ENCODE peak calls at places on chromosomes 6 and 20, in four cellular contexts. K is HepG2, C is K562, G is H1. I is an unnamed sample.

GRCh38 chr6:150735340-150735851 is 130.1 kb upstream of the MTHFD1L start:
- DNase-seq in K (no peak), C (no peak), G (no peak), I (no peak)

GRCh38 chr20:24117386-24117785 is 128.8 kb upstream of the GGTLC1 start:
- DNase-seq in K (no peak), C (no peak), G (no peak), I (no peak)

GRCh38 chr6:170132011-170132521 is 158.8 kb downstream of the DLL1 start:
- DNase-seq in K (no peak), C (no peak), G (no peak), I (no peak)

GRCh38 chr6:53741417-53741816 is 53.4 kb upstream of the LRRC1 start:
- DNase-seq in K (no peak), C (no peak), G (no peak), I (no peak)

GRCh38 chr6:17629824-17630510 is 29.9 kb downstream of the FAM8A1 start:
- DNase-seq in K (no peak), C (no peak), G (no peak), I (no peak)

GRCh38 chr6:45432944-45433343 is 55.2 kb upstream of the SUPT3H start:
- DNase-seq in K (no peak), C (peak; percentile 25), G (no peak), I (no peak)

GRCh38 chr6:38039497-38039896 is 220.0 kb downstream of the ZFAND3 start:
- DNase-seq in K (no peak), C (no peak), G (no peak), I (no peak)

GRCh38 chr6:103122766-103123601 is 1729.5 kb downstream of the GRIK2 start:
- DNase-seq in K (peak; percentile 44), C (peak; percentile 3), G (peak; percentile 56), I (peak; percentile 69)

GRCh38 chr6:125041740-125042459 is 79.7 kb downstream of the RNF217 start:
- DNase-seq in K (no peak), C (no peak), G (no peak), I (peak; percentile 29)

GRCh38 chr20:43508106-43508505 is 609 bp downstream of the L3MBTL1 start:
- DNase-seq in K (no peak), C (peak; percentile 64), G (no peak), I (no peak)

GRCh38 chr20:36228809-36229208 is 7.5 kb upstream of the AAR2 start:
- DNase-seq in K (no peak), C (no peak), G (no peak), I (no peak)

GRCh38 chr6:17394192-17394611 is 807 bp downstream of the CAP2 start:
- DNase-seq in K (peak; percentile 71), C (peak; percentile 6), G (no peak), I (peak; percentile 64)

GRCh38 chr6:2197177-2197671 is 48.2 kb downstream of the GMDS start:
- DNase-seq in K (no peak), C (no peak), G (no peak), I (peak; percentile 28)

GRCh38 chr6:3723966-3724365 is 27.5 kb downstream of the PXDC1 start:
- DNase-seq in K (no peak), C (no peak), G (no peak), I (no peak)

GRCh38 chr6:3725145-3726015 is 26.1 kb downstream of the PXDC1 start:
- DNase-seq in K (no peak), C (no peak), G (no peak), I (no peak)

GRCh38 chr6:3722785-3723184 is 28.7 kb downstream of the PXDC1 start:
- DNase-seq in K (no peak), C (no peak), G (no peak), I (no peak)

GRCh38 chr6:3723251-3723650 is 28.3 kb downstream of the PXDC1 start:
- DNase-seq in K (no peak), C (no peak), G (no peak), I (no peak)

GRCh38 chr6:3724451-3725144 is 26.9 kb downstream of the PXDC1 start:
- DNase-seq in K (no peak), C (peak; percentile 62), G (no peak), I (no peak)
- H3K4me1 ChIP-seq in K (no peaks in the 10 kb centered on the region), C (no peaks in the 10 kb centered on the region), G (peaks cover 3% of the 10 kb centered on the region), I (peaks cover 3% of the 10 kb centered on the region)

GRCh38 chr20:37347891-37348642 is 2.1 kb downstream of the SRC start:
- DNase-seq in K (no peak), C (peak; percentile 6), G (no peak), I (no peak)
- TF ChIP-seq FOSL1 in K (no peak), C (no peak), G (no peak), I (no peak)

GRCh38 chr20:34985439-34986310 is 30.0 kb downstream of the MYH7B start:
- DNase-seq in K (no peak), C (no peak), G (no peak), I (no peak)
- H3K4me1 ChIP-seq in K (peaks cover 19% of the 10 kb centered on the region), C (peaks cover 1% of the 10 kb centered on the region), G (no peaks in the 10 kb centered on the region), I (no peaks in the 10 kb centered on the region)

GRCh38 chr6:69775941-69776340 is 20.9 kb downstream of the LMBRD1 start:
- DNase-seq in K (peak; percentile 5), C (no peak), G (no peak), I (no peak)

GRCh38 chr6:69783124-69783523 is 13.7 kb downstream of the LMBRD1 start:
- DNase-seq in K (no peak), C (no peak), G (no peak), I (no peak)

GRCh38 chr6:69785697-69786096 is 11.1 kb downstream of the LMBRD1 start:
- DNase-seq in K (no peak), C (no peak), G (no peak), I (no peak)

GRCh38 chr6:69784595-69785377 is 12.0 kb downstream of the LMBRD1 start:
- DNase-seq in K (no peak), C (no peak), G (no peak), I (no peak)

GRCh38 chr6:69780585-69781178 is 16.1 kb downstream of the LMBRD1 start:
- DNase-seq in K (peak; percentile 73), C (no peak), G (no peak), I (no peak)
- TF ChIP-seq FOSL1 in K (peak; percentile 84), C (no peak), G (no peak), I (peak; percentile 48)

DNA sequence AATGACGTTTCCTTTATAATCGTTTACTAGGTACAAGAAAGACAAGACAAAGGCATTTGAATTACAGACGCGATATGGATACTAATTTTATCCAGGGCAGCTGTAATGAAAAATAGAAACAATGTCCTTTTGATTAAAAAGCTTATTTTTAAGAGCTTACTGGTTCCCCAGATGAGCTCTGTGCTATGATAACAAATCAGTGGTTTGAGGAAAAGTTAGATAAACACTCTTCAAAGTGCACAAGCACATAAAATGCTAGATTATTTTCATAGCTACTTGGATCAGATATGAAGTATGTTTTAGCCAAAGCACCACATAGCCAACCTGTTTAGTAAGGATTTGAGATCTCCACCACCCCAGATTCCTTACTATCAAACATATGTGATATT is 1.7 kb upstream of the SYNCRIP start:
- DNase-seq in K (no peak), C (no peak), G (no peak), I (no peak)
- H3K4me1 ChIP-seq in K (peaks cover 24% of the 10 kb centered on the region), C (peaks cover 6% of the 10 kb centered on the region), G (peaks cover 3% of the 10 kb centered on the region), I (peaks cover 9% of the 10 kb centered on the region)

GRCh38 chr20:62464080-62464770 is 11.6 kb downstream of the GATA5 start:
- DNase-seq in K (no peak), C (no peak), G (no peak), I (no peak)
- TF ChIP-seq FOSL1 in K (no peak), C (no peak), G (no peak), I (no peak)

GRCh38 chr6:158040804-158041347 is 59.2 kb downstream of the SYNJ2 start:
- DNase-seq in K (no peak), C (no peak), G (no peak), I (no peak)
- H3K4me1 ChIP-seq in K (peaks cover 87% of the 10 kb centered on the region), C (peaks cover 46% of the 10 kb centered on the region), G (no peaks in the 10 kb centered on the region), I (peaks cover 80% of the 10 kb centered on the region)

DNA sequence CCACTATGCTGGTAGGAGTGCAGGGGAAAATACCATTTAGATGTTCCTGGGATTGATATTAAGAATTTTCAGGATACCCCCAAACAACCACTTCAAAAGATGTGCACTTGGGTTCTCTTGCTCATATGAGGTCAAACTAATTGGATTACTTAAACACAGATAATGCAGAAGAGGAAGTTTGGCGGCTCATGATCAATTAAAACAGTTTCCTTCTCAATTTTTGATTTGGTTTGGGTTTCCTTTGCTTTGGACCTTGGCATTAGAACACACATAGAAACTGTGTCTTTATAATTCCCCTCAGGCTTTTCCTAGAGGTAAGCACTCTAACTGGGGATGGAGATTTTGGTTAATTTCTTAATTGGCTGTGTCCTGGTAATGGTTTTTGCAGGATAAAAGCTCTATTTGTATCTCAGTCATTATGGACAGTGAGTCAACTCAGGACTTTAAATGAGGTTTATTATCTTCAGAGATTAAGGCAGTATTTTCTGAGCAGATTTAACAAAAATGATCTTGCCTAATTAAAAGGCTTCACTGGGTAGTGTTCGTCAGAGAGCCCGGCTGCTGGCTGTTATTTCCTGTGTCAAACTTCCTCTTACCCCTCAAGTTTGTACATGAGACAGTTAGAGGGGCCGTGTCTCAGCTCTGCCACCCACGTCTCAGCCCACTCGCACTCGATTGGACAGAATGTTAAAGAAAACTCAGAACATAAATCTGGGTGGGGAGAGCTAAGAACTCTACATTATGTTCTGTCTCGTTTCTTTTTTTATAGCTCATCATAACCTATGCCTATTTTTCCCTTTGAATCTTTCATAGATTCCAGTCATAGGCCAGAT is 50.3 kb upstream of the PREP start:
- DNase-seq in K (no peak), C (no peak), G (no peak), I (no peak)
- TF ChIP-seq FOSL1 in K (no peak), C (no peak), G (no peak), I (no peak)

GRCh38 chr20:45991616-45992015 is 17.1 kb upstream of the MMP9 start:
- DNase-seq in K (no peak), C (no peak), G (no peak), I (no peak)

GRCh38 chr20:45994761-45995160 is 13.9 kb upstream of the MMP9 start:
- DNase-seq in K (no peak), C (no peak), G (no peak), I (no peak)

GRCh38 chr20:45997187-45997586 is 11.5 kb upstream of the MMP9 start:
- DNase-seq in K (no peak), C (no peak), G (no peak), I (no peak)

GRCh38 chr20:45995213-45996097 is 13.3 kb upstream of the MMP9 start:
- DNase-seq in K (no peak), C (no peak), G (no peak), I (no peak)

DNA sequence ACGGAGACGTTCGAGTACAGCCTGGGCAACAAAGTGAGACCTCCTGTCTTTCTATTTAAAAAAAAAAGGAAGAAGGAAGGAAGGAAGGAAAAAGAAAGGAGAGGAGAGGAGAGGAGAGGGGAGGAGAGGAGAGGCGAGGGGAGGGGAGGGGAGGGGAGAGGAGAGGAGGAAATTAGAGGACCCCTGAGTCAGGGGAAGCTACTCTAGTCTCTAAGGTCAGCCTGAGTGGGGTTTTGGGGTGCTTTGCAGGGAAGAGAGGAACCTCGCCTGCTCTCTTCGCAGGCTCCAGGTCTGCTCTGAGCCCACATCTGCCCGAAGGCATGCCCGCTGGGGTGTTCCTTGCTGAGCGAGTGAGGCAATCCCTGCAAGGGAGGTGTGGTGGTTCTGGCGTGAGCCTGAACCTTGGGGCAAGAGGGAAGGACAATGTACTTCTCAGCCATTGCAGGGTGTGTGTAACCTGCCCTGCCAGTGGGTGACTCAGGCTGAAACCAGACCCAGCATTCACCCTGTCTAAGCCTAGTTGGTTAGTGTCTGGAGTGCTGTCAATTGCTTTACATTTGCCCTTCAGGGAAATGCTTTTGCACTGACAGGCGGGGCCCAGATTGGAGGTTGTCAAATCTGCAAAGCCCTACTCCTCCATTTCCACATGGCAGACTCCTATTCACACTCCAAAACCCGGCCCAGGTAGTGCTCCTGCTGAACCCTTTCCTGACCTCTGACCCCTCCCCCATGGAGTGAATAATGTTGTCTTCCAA is 15.3 kb upstream of the MMP9 start:
- DNase-seq in K (peak; percentile 56), C (no peak), G (no peak), I (peak; percentile 57)
- H3K4me1 ChIP-seq in K (peaks cover 13% of the 10 kb centered on the region), C (no peaks in the 10 kb centered on the region), G (peaks cover 3% of the 10 kb centered on the region), I (peaks cover 4% of the 10 kb centered on the region)